ENCODE peak calls at places on chromosomes 16 and 17, in five cellular contexts. B, H, O, M and C are unnamed samples. For H3K4me1, the result is how much of the 10 kb centered on the place peaks cover.

GRCh38 chr17:4854181-4854681 is 21.1 kb downstream of the MINK1 start:
- DNase-seq in B (peak), H (no peak), O (no peak), M (peak), C (no peak)

GRCh38 chr17:78342438-78343098 is 17.3 kb downstream of the SOCS3 start:
- DNase-seq in B (no peak), H (no peak), O (peak), M (peak), C (peak)

GRCh38 chr16:51124896-51125295 is 26.2 kb downstream of the SALL1 start:
- DNase-seq in B (no peak), H (peak), O (no peak), M (no peak), C (no peak)

GRCh38 chr16:81500833-81501521 is 56.4 kb downstream of the CMIP start:
- DNase-seq in B (peak), H (no peak), O (no peak), M (peak), C (peak)

GRCh38 chr16:62254847-62255246 is 218.6 kb upstream of the CDH8 start:
- DNase-seq in B (no peak), H (no peak), O (no peak), M (no peak), C (no peak)

GRCh38 chr17:61416211-61416539 is 16.5 kb downstream of the TBX2 start:
- DNase-seq in B (no peak), H (no peak), O (no peak), M (no peak), C (no peak)

GRCh38 chr17:9018731-9019130 is 2.6 kb upstream of the NTN1 start:
- DNase-seq in B (no peak), H (no peak), O (no peak), M (no peak), C (no peak)

GRCh38 chr16:53999123-53999522 is 287.5 kb downstream of the IRX3 start:
- DNase-seq in B (no peak), H (no peak), O (no peak), M (no peak), C (no peak)

GRCh38 chr16:49502136-49502881 is 128.7 kb downstream of the C16orf78 start:
- DNase-seq in B (no peak), H (no peak), O (no peak), M (no peak), C (peak)

GRCh38 chr17:42387663-42388380 is 420 bp downstream of the STAT3 start:
- DNase-seq in B (peak), H (peak), O (no peak), M (peak), C (peak)

GRCh38 chr16:37511-37910 is 15.9 kb downstream of the POLR3K start:
- DNase-seq in B (no peak), H (no peak), O (no peak), M (no peak), C (no peak)

GRCh38 chr17:45228121-45228941 is 6.6 kb downstream of the FMNL1 start:
- DNase-seq in B (no peak), H (no peak), O (no peak), M (no peak), C (peak)

GRCh38 chr16:3115561-3115960 is 3.2 kb downstream of the ZNF205 start:
- DNase-seq in B (no peak), H (no peak), O (no peak), M (no peak), C (no peak)

GRCh38 chr17:73725794-73726193 is 81.5 kb upstream of the SDK2 start:
- DNase-seq in B (no peak), H (no peak), O (no peak), M (no peak), C (peak)

GRCh38 chr17:27848941-27849340 is 44.2 kb downstream of the LYRM9 start:
- DNase-seq in B (no peak), H (no peak), O (no peak), M (no peak), C (no peak)

GRCh38 chr17:60426596-60426995 is 4.3 kb downstream of the CHCT1 start:
- DNase-seq in B (no peak), H (no peak), O (no peak), M (no peak), C (no peak)

GRCh38 chr17:30920683-30921543 is 832 bp upstream of the ADAP2 start:
- DNase-seq in B (no peak), H (no peak), O (no peak), M (no peak), C (no peak)

GRCh38 chr16:9091867-9092281 is 430 bp downstream of the HAPSTR1 start:
- DNase-seq in B (peak), H (peak), O (no peak), M (peak), C (peak)

GRCh38 chr17:35210741-35211140 is 16.5 kb upstream of the SLC35G3 start:
- DNase-seq in B (no peak), H (no peak), O (no peak), M (no peak), C (no peak)

GRCh38 chr17:63930951-63931575 is 1.1 kb downstream of the CD79B start:
- DNase-seq in B (no peak), H (peak), O (no peak), M (no peak), C (peak)

GRCh38 chr17:19626079-19626478 is 22.5 kb upstream of the ALDH3A2 start:
- DNase-seq in B (no peak), H (no peak), O (no peak), M (no peak), C (no peak)
- TF ChIP-seq POLR2AphosphoS5 in B (no peak), H (no peak), O (no peak), M (no peak), C (no peak)

GRCh38 chr16:67166883-67167168 is 2.3 kb downstream of the HSF4 start:
- DNase-seq in B (no peak), H (no peak), O (no peak), M (no peak), C (no peak)
- H3K4me1 ChIP-seq in B (under half), H (under half), O (under half), M (under half), C (half or more)

GRCh38 chr17:19381741-19382444 is 3.6 kb downstream of the MAPK7 start:
- DNase-seq in B (no peak), H (no peak), O (no peak), M (no peak), C (peak)

GRCh38 chr17:19386276-19386863 is 620 bp downstream of the MFAP4 start:
- DNase-seq in B (no peak), H (no peak), O (no peak), M (no peak), C (peak)

GRCh38 chr17:19384723-19385391 is 2.1 kb downstream of the MFAP4 start:
- DNase-seq in B (peak), H (no peak), O (no peak), M (no peak), C (peak)

GRCh38 chr17:19382581-19383444 is 4.2 kb downstream of the MFAP4 start:
- DNase-seq in B (no peak), H (no peak), O (no peak), M (no peak), C (peak)

GRCh38 chr17:19383681-19384470 is 3.1 kb downstream of the MFAP4 start:
- DNase-seq in B (no peak), H (no peak), O (no peak), M (no peak), C (peak)
- TF ChIP-seq POLR2A in B (no peak), H (no peak), O (no peak), M (no peak), C (no peak)

GRCh38 chr16:69180011-69180338 is 7.0 kb upstream of the SNTB2 start:
- DNase-seq in B (no peak), H (no peak), O (no peak), M (no peak), C (no peak)

GRCh38 chr16:69182730-69183416 is 4.1 kb upstream of the SNTB2 start:
- DNase-seq in B (peak), H (no peak), O (no peak), M (no peak), C (no peak)

GRCh38 chr16:69176033-69176780 is 10.8 kb upstream of the SNTB2 start:
- DNase-seq in B (no peak), H (no peak), O (no peak), M (peak), C (no peak)

DNA sequence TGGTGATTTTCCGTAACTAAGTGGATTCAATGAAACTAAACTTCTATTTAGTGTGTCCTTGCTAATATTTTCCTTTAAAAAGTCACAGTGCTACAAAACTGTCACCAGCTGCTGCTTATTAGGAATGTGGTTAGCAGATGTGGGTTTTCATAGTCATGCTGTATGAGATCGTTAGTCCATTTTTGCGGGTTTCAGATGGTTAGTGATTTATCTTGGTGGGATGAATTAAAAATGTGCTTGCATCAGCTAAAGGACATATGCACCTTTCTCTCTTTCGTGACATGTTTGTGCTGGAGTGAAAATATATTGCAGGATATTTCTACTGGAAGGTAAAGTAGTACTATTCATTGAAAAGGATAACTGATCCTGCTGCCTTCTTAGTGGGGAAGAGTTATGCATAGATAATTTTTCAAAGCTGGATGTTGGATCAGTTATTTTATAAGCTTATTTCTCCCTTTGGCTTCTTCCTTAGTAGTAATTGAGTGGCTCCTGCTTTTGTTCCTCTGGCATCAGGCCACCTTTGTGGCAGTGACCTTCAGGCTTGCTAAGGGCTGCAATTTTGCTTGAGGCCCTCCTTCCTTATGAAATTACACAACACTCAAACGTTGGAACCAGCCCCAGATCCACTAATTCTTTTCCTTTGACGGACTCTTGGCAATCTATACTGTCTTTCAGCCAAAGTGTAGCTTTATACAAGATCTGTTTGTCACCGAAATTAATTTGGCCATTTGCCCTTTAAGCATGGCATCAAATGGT is 7.5 kb upstream of the SNTB2 start:
- DNase-seq in B (peak), H (no peak), O (no peak), M (peak), C (no peak)
- TF ChIP-seq POLR2AphosphoS5 in B (peak), H (no peak), O (no peak), M (no peak), C (no peak)

GRCh38 chr16:30142672-30143346 is 19.8 kb upstream of the MAPK3 start:
- DNase-seq in B (no peak), H (no peak), O (no peak), M (no peak), C (no peak)

GRCh38 chr16:30141750-30142149 is 18.7 kb upstream of the MAPK3 start:
- DNase-seq in B (no peak), H (no peak), O (no peak), M (no peak), C (no peak)

GRCh38 chr16:30139895-30140481 is 17.0 kb upstream of the MAPK3 start:
- DNase-seq in B (no peak), H (no peak), O (no peak), M (no peak), C (no peak)

GRCh38 chr16:30136971-30137601 is 14.1 kb upstream of the MAPK3 start:
- DNase-seq in B (no peak), H (no peak), O (no peak), M (no peak), C (no peak)

DNA sequence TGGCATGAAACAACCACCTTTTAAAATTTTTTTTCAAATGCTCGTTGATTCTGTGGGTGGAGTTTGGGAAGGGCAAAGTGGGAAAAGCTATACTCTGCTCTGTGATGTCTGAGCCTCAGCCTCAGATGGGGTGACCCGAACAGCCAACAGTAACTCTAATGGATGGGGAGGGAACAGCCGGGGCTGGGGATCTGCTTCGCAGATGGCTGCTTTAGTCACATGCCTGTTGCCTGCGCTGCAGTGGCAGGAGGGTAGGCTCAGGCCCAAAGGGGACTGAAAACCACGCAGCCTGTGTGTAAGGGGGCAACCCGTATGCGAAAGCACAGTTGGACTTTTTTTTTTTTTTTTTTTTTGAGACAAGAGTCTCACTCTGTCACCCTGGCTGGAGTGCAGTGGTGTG is 14.9 kb upstream of the MAPK3 start:
- DNase-seq in B (no peak), H (no peak), O (no peak), M (no peak), C (no peak)
- H3K4me1 ChIP-seq in B (under half), H (under half), O (under half), M (under half), C (under half)

GRCh38 chr17:66953661-66954060 is 10.8 kb upstream of the CACNG4 start:
- DNase-seq in B (peak), H (no peak), O (no peak), M (no peak), C (no peak)
- TF ChIP-seq POLR2A in B (no peak), H (no peak), O (no peak), M (no peak), C (no peak)